ENCODE peak calls at places on chromosome 17, in five cellular contexts. One of them, this sample, is unnamed.

GRCh38 chr17:68356520-68356919 is 65.2 kb downstream of the ARSG start:
- DNase-seq in stimulated activated naive CD8-positive, alpha-beta T cell treated with anti-CD3 and anti-CD28 coated beads, Interleukin-15, Interleukin-2, amounts not matched to agents 100 U/mL and 50 U/mL, for 24 hours: peak
- DNase-seq in lung microvascular endothelial cell: peak
- DNase-seq in hippocampal formation: no peak
- DNase-seq in NCI-H446: no peak
- DNase-seq in this sample: no peak

GRCh38 chr17:44279586-44280344 is 11.8 kb upstream of the SLC4A1 start:
- DNase-seq in NCI-H446: no peak
- DNase-seq in lung microvascular endothelial cell: peak
- DNase-seq in stimulated activated naive CD8-positive, alpha-beta T cell treated with anti-CD3 and anti-CD28 coated beads, Interleukin-15, Interleukin-2, amounts not matched to agents 100 U/mL and 50 U/mL, for 24 hours: peak
- DNase-seq in hippocampal formation: peak
- DNase-seq in this sample: no peak

GRCh38 chr17:4607773-4608187 is 23.5 kb downstream of the SMTNL2 start:
- DNase-seq in hippocampal formation: peak
- DNase-seq in NCI-H446: no peak
- DNase-seq in lung microvascular endothelial cell: peak
- DNase-seq in stimulated activated naive CD8-positive, alpha-beta T cell treated with anti-CD3 and anti-CD28 coated beads, Interleukin-15, Interleukin-2, amounts not matched to agents 100 U/mL and 50 U/mL, for 24 hours: no peak
- DNase-seq in this sample: no peak

GRCh38 chr17:48051706-48052486 is 3.7 kb downstream of the NFE2L1 start:
- DNase-seq in NCI-H446: no peak
- DNase-seq in hippocampal formation: no peak
- DNase-seq in stimulated activated naive CD8-positive, alpha-beta T cell treated with anti-CD3 and anti-CD28 coated beads, Interleukin-15, Interleukin-2, amounts not matched to agents 100 U/mL and 50 U/mL, for 24 hours: no peak
- DNase-seq in lung microvascular endothelial cell: peak
- DNase-seq in this sample: no peak

GRCh38 chr17:76404256-76404655 is 19.8 kb downstream of the SPHK1 start:
- DNase-seq in hippocampal formation: no peak
- DNase-seq in lung microvascular endothelial cell: no peak
- DNase-seq in stimulated activated naive CD8-positive, alpha-beta T cell treated with anti-CD3 and anti-CD28 coated beads, Interleukin-15, Interleukin-2, amounts not matched to agents 100 U/mL and 50 U/mL, for 24 hours: no peak
- DNase-seq in NCI-H446: no peak
- DNase-seq in this sample: no peak

GRCh38 chr17:15744885-15745284 is 12.8 kb downstream of the TBC1D26 start:
- DNase-seq in hippocampal formation: no peak
- DNase-seq in lung microvascular endothelial cell: no peak
- DNase-seq in NCI-H446: no peak
- DNase-seq in stimulated activated naive CD8-positive, alpha-beta T cell treated with anti-CD3 and anti-CD28 coated beads, Interleukin-15, Interleukin-2, amounts not matched to agents 100 U/mL and 50 U/mL, for 24 hours: no peak
- DNase-seq in this sample: no peak

GRCh38 chr17:39573447-39574298 is 34.0 kb downstream of the NEUROD2 start:
- DNase-seq in stimulated activated naive CD8-positive, alpha-beta T cell treated with anti-CD3 and anti-CD28 coated beads, Interleukin-15, Interleukin-2, amounts not matched to agents 100 U/mL and 50 U/mL, for 24 hours: peak
- DNase-seq in lung microvascular endothelial cell: peak
- DNase-seq in hippocampal formation: no peak
- DNase-seq in NCI-H446: no peak
- DNase-seq in this sample: peak

GRCh38 chr17:79926002-79926307 is 86.7 kb upstream of the CBX4 start:
- DNase-seq in stimulated activated naive CD8-positive, alpha-beta T cell treated with anti-CD3 and anti-CD28 coated beads, Interleukin-15, Interleukin-2, amounts not matched to agents 100 U/mL and 50 U/mL, for 24 hours: no peak
- DNase-seq in lung microvascular endothelial cell: no peak
- DNase-seq in hippocampal formation: no peak
- DNase-seq in NCI-H446: no peak
- DNase-seq in this sample: no peak

GRCh38 chr17:48954300-48954755 is 9.7 kb upstream of the SNF8 start:
- DNase-seq in NCI-H446: no peak
- DNase-seq in stimulated activated naive CD8-positive, alpha-beta T cell treated with anti-CD3 and anti-CD28 coated beads, Interleukin-15, Interleukin-2, amounts not matched to agents 100 U/mL and 50 U/mL, for 24 hours: peak
- DNase-seq in hippocampal formation: no peak
- DNase-seq in lung microvascular endothelial cell: peak
- DNase-seq in this sample: no peak

GRCh38 chr17:82959990-82960418 is 119.4 kb upstream of the METRNL start:
- DNase-seq in lung microvascular endothelial cell: no peak
- DNase-seq in NCI-H446: no peak
- DNase-seq in stimulated activated naive CD8-positive, alpha-beta T cell treated with anti-CD3 and anti-CD28 coated beads, Interleukin-15, Interleukin-2, amounts not matched to agents 100 U/mL and 50 U/mL, for 24 hours: no peak
- DNase-seq in hippocampal formation: no peak
- DNase-seq in this sample: no peak

GRCh38 chr17:50640701-50641338 is 6.1 kb downstream of the ABCC3 start:
- DNase-seq in lung microvascular endothelial cell: peak
- DNase-seq in stimulated activated naive CD8-positive, alpha-beta T cell treated with anti-CD3 and anti-CD28 coated beads, Interleukin-15, Interleukin-2, amounts not matched to agents 100 U/mL and 50 U/mL, for 24 hours: no peak
- DNase-seq in hippocampal formation: no peak
- DNase-seq in NCI-H446: no peak
- DNase-seq in this sample: no peak

GRCh38 chr17:10162034-10162433 is 36.4 kb downstream of the GAS7 start:
- DNase-seq in NCI-H446: no peak
- DNase-seq in hippocampal formation: no peak
- DNase-seq in stimulated activated naive CD8-positive, alpha-beta T cell treated with anti-CD3 and anti-CD28 coated beads, Interleukin-15, Interleukin-2, amounts not matched to agents 100 U/mL and 50 U/mL, for 24 hours: no peak
- DNase-seq in lung microvascular endothelial cell: no peak
- DNase-seq in this sample: no peak